ENCODE peak calls at places on chromosome X, in nine cellular contexts. V is upper lobe of right lung; G is Karpas-422; A is CD4-positive, CD25-positive, alpha-beta regulatory T cell; D is A549; Z is GM23248; W is stomach; Y is endothelial cell of umbilical vein; I is tibial nerve. Q is an unnamed sample. For H3K4me1 and H3K9me3, the result is how much of the 10 kb centered on the place peaks cover.

GRCh38 chrX:129649268-129650182 is 5.2 kb downstream of the APLN start:
- DNase-seq in Y (no peak), V (no peak), D (no peak), W (peak), Z (peak), A (no peak), G (no peak), I (no peak), Q (no peak)

GRCh38 chrX:50081282-50081955 is 119.4 kb downstream of the AKAP4 start:
- DNase-seq in W (peak), Y (peak), D (no peak), I (no peak), A (no peak), Z (peak), V (peak), G (peak), Q (no peak)

GRCh38 chrX:18619288-18619687 is 52.6 kb downstream of the RS1 start:
- DNase-seq in A (no peak), D (no peak), I (no peak), V (no peak), Y (no peak), W (no peak), Z (no peak), G (no peak), Q (no peak)

GRCh38 chrX:51336584-51336983 is 4.0 kb downstream of the NUDT10 start:
- DNase-seq in V (no peak), D (peak), Z (peak), G (peak), A (peak), W (no peak), I (no peak), Y (peak), Q (no peak)

GRCh38 chrX:104329731-104330130 is 75.0 kb upstream of the ESX1 start:
- DNase-seq in D (no peak), V (no peak), Y (no peak), G (no peak), A (no peak), W (no peak), I (no peak), Z (no peak), Q (no peak)

GRCh38 chrX:50100188-50100587 is 100.6 kb downstream of the AKAP4 start:
- DNase-seq in Z (no peak), Y (peak), A (no peak), I (no peak), V (no peak), W (no peak), D (peak), G (peak), Q (no peak)

GRCh38 chrX:10171291-10171690 is 14.5 kb downstream of the CLCN4 start:
- DNase-seq in Y (no peak), D (no peak), W (no peak), A (no peak), V (no peak), Z (no peak), G (no peak), I (no peak), Q (no peak)

GRCh38 chrX:128287693-128288092 is 235.5 kb upstream of the ACTRT1 start:
- DNase-seq in G (no peak), D (no peak), W (no peak), Y (no peak), A (no peak), Z (no peak), V (no peak), I (no peak), Q (no peak)

GRCh38 chrX:103488794-103489193 is 30.5 kb downstream of the RAB40A start:
- DNase-seq in V (no peak), D (no peak), Z (no peak), I (no peak), Y (no peak), W (no peak), A (no peak), G (no peak), Q (no peak)

GRCh38 chrX:10158279-10158939 is 1.6 kb downstream of the CLCN4 start:
- DNase-seq in V (peak), Z (peak), I (no peak), G (peak), D (peak), Y (peak), A (no peak), W (no peak), Q (no peak)

GRCh38 chrX:139823806-139824205 is 109.0 kb downstream of the ATP11C start:
- DNase-seq in V (no peak), D (no peak), A (no peak), Z (peak), W (no peak), Y (no peak), I (no peak), G (no peak), Q (no peak)

GRCh38 chrX:105101378-105101777 is 119.1 kb downstream of the TEX13A start:
- DNase-seq in I (no peak), G (no peak), D (no peak), Z (no peak), W (no peak), A (no peak), Y (no peak), V (no peak), Q (no peak)

GRCh38 chrX:134374910-134375309 is 85.1 kb upstream of the HPRT1 start:
- DNase-seq in W (no peak), D (no peak), Y (peak), Z (peak), V (no peak), G (no peak), A (no peak), I (no peak), Q (no peak)

GRCh38 chrX:45502396-45502795 is 301.7 kb upstream of the DIPK2B start:
- DNase-seq in I (no peak), A (no peak), Y (no peak), D (no peak), G (no peak), Z (no peak), V (no peak), W (no peak), Q (no peak)

GRCh38 chrX:95318882-95319281 is 1365.8 kb upstream of the DIAPH2 start:
- DNase-seq in I (no peak), V (no peak), Z (peak), G (peak), A (no peak), D (no peak), W (no peak), Y (no peak), Q (no peak)

GRCh38 chrX:154490021-154490413 is 412 bp downstream of the SLC10A3 start:
- DNase-seq in Z (peak), W (no peak), Y (peak), A (no peak), D (peak), G (peak), V (peak), I (no peak), Q (no peak)

GRCh38 chrX:124045109-124045508 is 83.6 kb downstream of the STAG2 start:
- DNase-seq in Z (peak), G (no peak), W (no peak), A (no peak), D (no peak), Y (no peak), V (no peak), I (no peak), Q (no peak)

GRCh38 chrX:1391707-1392375 is at the start of gene SLC25A6:
- DNase-seq in W (peak), D (peak), V (peak), Y (peak), Z (peak), G (peak), A (peak), I (peak), Q (peak)

GRCh38 chrX:8743126-8743732 is 11.3 kb upstream of the ANOS1 start:
- DNase-seq in D (no peak), G (peak), A (peak), Z (peak), V (peak), Y (peak), I (peak), W (peak), Q (no peak)

GRCh38 chrX:2872937-2873336 is 44.2 kb downstream of the GYG2 start:
- DNase-seq in V (no peak), W (no peak), A (no peak), Y (no peak), G (no peak), I (no peak), Z (no peak), D (no peak), Q (no peak)

GRCh38 chrX:125680366-125680765 is 360.7 kb downstream of the TEX13C start:
- DNase-seq in G (no peak), V (no peak), A (no peak), Y (no peak), W (no peak), I (no peak), D (no peak), Z (no peak), Q (no peak)

GRCh38 chrX:110045421-110045820 is 42.5 kb downstream of the TMEM164 start:
- DNase-seq in Z (no peak), G (no peak), Y (no peak), D (no peak), I (no peak), V (no peak), W (no peak), A (no peak), Q (no peak)

GRCh38 chrX:152988536-152989291 is 5.2 kb downstream of the PNMA5 start:
- DNase-seq in W (no peak), G (no peak), Z (no peak), I (no peak), V (no peak), Y (no peak), A (no peak), D (no peak), Q (no peak)

GRCh38 chrX:102832661-102833060 is 104.4 kb upstream of the RAB40AL start:
- DNase-seq in D (peak), I (no peak), Z (peak), Y (no peak), A (no peak), W (no peak), V (no peak), G (no peak), Q (no peak)

GRCh38 chrX:120839506-120839905 is 36.2 kb downstream of the CT47B1 start:
- DNase-seq in G (no peak), A (no peak), W (no peak), D (no peak), Z (peak), I (no peak), V (no peak), Y (peak), Q (no peak)

GRCh38 chrX:311156-312129 is 7.2 kb downstream of the GTPBP6 start:
- DNase-seq in W (no peak), D (no peak), G (no peak), I (no peak), V (peak), Y (no peak), Z (no peak), A (no peak), Q (peak)

GRCh38 chrX:42837092-42837726 is 59.2 kb upstream of the PPP1R2C start:
- DNase-seq in W (no peak), D (no peak), V (no peak), Z (no peak), A (no peak), Y (no peak), I (no peak), G (no peak), Q (no peak)

GRCh38 chrX:103063918-103064434 is at the start of gene BEX1:
- DNase-seq in Y (no peak), D (no peak), Z (peak), V (peak), G (no peak), W (peak), A (peak), I (no peak), Q (no peak)

DNA sequence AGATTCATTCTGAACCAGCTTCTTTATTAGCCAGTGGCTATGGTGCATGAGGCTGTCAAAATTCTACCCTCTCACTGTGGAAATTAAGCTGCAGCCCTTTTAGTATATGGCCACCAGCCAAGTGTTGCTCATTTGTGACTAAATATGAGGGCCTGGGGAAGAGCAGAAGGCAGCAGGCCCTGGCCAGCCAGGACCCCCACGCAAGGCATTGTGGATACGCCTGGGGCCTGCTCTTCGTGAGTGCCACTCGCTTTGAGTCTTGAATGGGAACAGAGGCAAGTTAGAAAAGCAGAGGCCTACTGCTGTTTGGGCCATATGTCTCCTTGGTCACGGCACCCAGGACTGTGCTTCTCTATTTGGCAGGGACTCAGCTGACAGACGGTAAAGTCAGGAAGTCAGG is 10.9 kb downstream of the RTL5 start:
- DNase-seq in Z (peak), V (no peak), G (no peak), W (no peak), A (no peak), Y (no peak), D (no peak), I (no peak), Q (no peak)
- H3K4me1 ChIP-seq in Z (under half), V (under half), G (under half), W (under half), A (under half), Y (under half), D (under half), I (under half), Q (under half)

GRCh38 chrX:55867254-55867653 is 149.7 kb downstream of the RRAGB start:
- DNase-seq in G (no peak), W (no peak), A (peak), V (no peak), Y (no peak), Z (peak), D (no peak), I (no peak), Q (no peak)
- H3K9me3 ChIP-seq in G (under half), W (under half), A (under half), V (under half), Y (under half), Z (under half), D (under half), I (under half), Q (under half)

DNA sequence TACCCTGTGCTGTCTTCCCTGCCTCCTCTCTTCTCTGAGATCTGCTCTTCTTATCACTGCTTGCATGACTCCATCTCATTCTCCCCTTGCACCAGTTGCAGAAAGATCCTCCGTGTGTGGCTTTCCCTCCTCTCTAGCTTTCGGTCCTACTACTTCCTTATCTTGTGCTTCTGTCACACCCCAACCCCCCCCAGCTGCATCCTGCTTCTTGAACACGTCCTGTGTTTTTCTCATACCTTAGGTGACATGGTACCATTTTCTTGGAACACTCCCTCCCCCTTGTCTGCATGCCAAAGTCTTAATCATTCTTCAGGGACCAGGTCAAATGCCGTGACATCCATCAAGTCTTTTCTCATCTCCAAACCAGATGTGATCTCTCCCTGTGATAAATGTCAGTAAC is 46.4 kb downstream of the FHL1 start:
- DNase-seq in A (no peak), D (no peak), W (no peak), Z (no peak), V (no peak), G (no peak), Y (no peak), I (no peak), Q (no peak)
- H3K27ac ChIP-seq in A (no peak), D (no peak), W (peak), Z (no peak), V (peak), G (no peak), Y (no peak), I (no peak), Q (no peak)

DNA sequence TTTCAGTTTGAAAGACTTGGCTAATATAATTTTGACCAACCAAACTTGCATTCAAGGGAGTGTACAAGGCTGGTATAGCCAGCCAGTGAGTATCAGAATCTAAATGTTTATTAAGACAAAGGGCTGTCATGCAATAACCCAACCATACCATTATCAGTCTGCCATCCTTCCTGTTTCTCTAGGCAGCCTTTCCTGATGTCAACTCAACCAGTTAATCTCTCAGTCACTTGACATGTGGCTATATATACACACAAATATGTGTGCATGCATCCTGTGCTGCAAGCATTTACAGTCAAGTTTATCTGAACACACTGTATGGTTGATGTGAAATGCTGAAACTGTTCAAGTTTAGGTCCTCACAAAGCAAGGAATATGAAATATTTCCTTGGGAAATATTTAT is 17.2 kb downstream of the BTK start:
- DNase-seq in Z (no peak), W (no peak), G (no peak), D (no peak), A (no peak), V (no peak), I (no peak), Y (no peak), Q (no peak)
- H3K4me1 ChIP-seq in Z (under half), W (under half), G (under half), D (under half), A (under half), V (under half), I (under half), Y (under half), Q (under half)

DNA sequence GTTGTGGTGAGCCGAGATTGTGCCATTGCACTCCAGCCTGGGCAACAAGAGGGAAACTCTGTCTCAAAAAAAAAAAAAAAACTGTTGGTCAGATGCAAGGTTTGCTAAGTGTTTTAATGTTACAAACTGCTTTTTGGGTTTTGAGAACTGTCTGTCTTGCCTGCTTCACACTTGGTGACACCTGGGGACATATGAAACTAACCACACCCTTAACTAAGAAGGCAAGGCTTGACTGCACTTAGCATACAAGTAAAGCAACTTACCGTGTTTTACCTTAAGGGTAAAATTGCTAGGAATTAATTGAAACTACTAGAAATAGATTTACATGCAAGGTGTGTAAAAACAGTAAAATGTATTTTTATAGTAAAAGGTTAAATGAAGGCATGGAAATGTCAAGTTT is 180.4 kb downstream of the OR13H1 start:
- DNase-seq in G (no peak), Z (no peak), W (no peak), V (no peak), A (no peak), D (no peak), Y (no peak), I (no peak), Q (no peak)
- H3K9me3 ChIP-seq in G (under half), Z (under half), W (under half), V (under half), A (under half), D (under half), Y (under half), I (under half), Q (under half)

GRCh38 chrX:40100141-40100536 is 2.4 kb upstream of the BCOR start:
- DNase-seq in A (no peak), I (no peak), Y (no peak), G (peak), V (peak), Z (no peak), W (peak), D (no peak), Q (no peak)
- H3K27ac ChIP-seq in A (no peak), I (peak), Y (no peak), G (peak), V (no peak), Z (no peak), W (peak), D (no peak), Q (no peak)

DNA sequence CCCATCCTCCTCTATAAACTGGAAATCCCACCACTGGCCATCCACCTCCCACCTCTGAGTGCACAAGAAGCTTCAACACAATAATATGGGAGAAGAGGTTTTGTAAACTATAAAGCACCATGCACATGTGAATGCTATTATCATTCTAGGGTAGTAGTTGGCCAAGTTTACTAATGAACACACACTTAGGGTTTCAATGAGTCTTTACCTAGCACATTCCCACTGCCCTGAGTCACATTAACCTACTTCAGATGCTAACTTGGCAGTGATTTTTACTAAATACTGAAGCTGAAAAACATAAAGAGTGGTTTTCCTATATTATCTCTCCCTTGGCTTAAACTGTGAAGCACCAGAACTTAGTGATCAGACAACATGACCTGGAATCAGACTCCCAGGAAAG is 93.9 kb downstream of the SH3KBP1 start:
- DNase-seq in G (no peak), Y (no peak), I (no peak), D (no peak), A (no peak), W (no peak), Z (peak), V (no peak), Q (no peak)
- H3K4me1 ChIP-seq in G (half or more), Y (under half), I (under half), D (under half), A (half or more), W (under half), Z (under half), V (under half), Q (under half)

Q was measured in suprapubic skin.